ENCODE peak calls at places on chromosomes 2 and 18, in four cellular contexts. I is K562, X is GM12878, A is HepG2. Y is an unnamed sample.
A peak's percentile ranks its signal among the peaks of the same experiment; 100 is the strongest.

GRCh38 chr2:88187927-88188326 is 17.8 kb downstream of the THNSL2 start:
- DNase-seq in I (peak; percentile 20), X (no peak), A (peak; percentile 47), Y (no peak)

GRCh38 chr2:218229851-218230250 is 12.9 kb downstream of the ARPC2 start:
- DNase-seq in I (no peak), X (no peak), A (no peak), Y (no peak)

GRCh38 chr18:70398076-70398475 is 109.2 kb downstream of the SOCS6 start:
- DNase-seq in I (no peak), X (no peak), A (no peak), Y (no peak)

GRCh38 chr2:74876081-74876886 is 42.4 kb downstream of the HK2 start:
- DNase-seq in I (peak; percentile 63), X (peak; percentile 20), A (peak; percentile 61), Y (peak; percentile 60)

GRCh38 chr2:221410487-221410886 is 161.6 kb downstream of the EPHA4 start:
- DNase-seq in I (no peak), X (no peak), A (no peak), Y (no peak)

GRCh38 chr2:175874291-175874690 is 127.8 kb downstream of the LNPK start:
- DNase-seq in I (no peak), X (no peak), A (no peak), Y (no peak)

GRCh38 chr2:127097471-127097765 is 9.5 kb downstream of the BIN1 start:
- DNase-seq in I (no peak), X (no peak), A (no peak), Y (no peak)

GRCh38 chr2:74854401-74854800 is 20.5 kb downstream of the HK2 start:
- DNase-seq in I (no peak), X (no peak), A (no peak), Y (no peak)

GRCh38 chr2:180675170-180675569 is 305.2 kb upstream of the UBE2E3 start:
- DNase-seq in I (no peak), X (no peak), A (no peak), Y (no peak)

GRCh38 chr2:17590342-17590911 is 49.9 kb downstream of the VSNL1 start:
- DNase-seq in I (no peak), X (no peak), A (no peak), Y (no peak)

GRCh38 chr2:148614332-148615049 is 30.1 kb upstream of the EPC2 start:
- DNase-seq in I (no peak), X (peak; percentile 53), A (no peak), Y (no peak)

GRCh38 chr2:45651415-45652089 is at the start of gene PRKCE:
- DNase-seq in I (no peak), X (no peak), A (no peak), Y (peak; percentile 42)

GRCh38 chr18:75074196-75075015 is 134.5 kb downstream of the PTGR3 start:
- DNase-seq in I (no peak), X (no peak), A (no peak), Y (no peak)

GRCh38 chr2:101327863-101328394 is 19.4 kb upstream of the RNF149 start:
- DNase-seq in I (no peak), X (no peak), A (no peak), Y (no peak)

GRCh38 chr2:101844055-101844635 is 146.6 kb downstream of the MAP4K4 start:
- DNase-seq in I (no peak), X (no peak), A (no peak), Y (no peak)

GRCh38 chr18:57352761-57353136 is 392 bp downstream of the ST8SIA3 start:
- DNase-seq in I (no peak), X (no peak), A (no peak), Y (no peak)

GRCh38 chr18:61702007-61702406 is 190.8 kb downstream of the RNF152 start:
- DNase-seq in I (no peak), X (no peak), A (no peak), Y (no peak)

GRCh38 chr2:150232871-150233270 is 254.6 kb downstream of the RND3 start:
- DNase-seq in I (no peak), X (no peak), A (no peak), Y (no peak)

GRCh38 chr18:47254341-47254939 is 3.0 kb upstream of the SKOR2 start:
- DNase-seq in I (peak; percentile 16), X (no peak), A (peak; percentile 18), Y (peak; percentile 41)

GRCh38 chr2:45652090-45653050 is 895 bp downstream of the PRKCE start:
- DNase-seq in I (no peak), X (no peak), A (no peak), Y (peak; percentile 31)

GRCh38 chr2:28972778-28973335 is 8.2 kb upstream of the TOGARAM2 start:
- DNase-seq in I (no peak), X (no peak), A (no peak), Y (no peak)

GRCh38 chr2:221102896-221103688 is 469.0 kb downstream of the EPHA4 start:
- DNase-seq in I (no peak), X (no peak), A (no peak), Y (no peak)

GRCh38 chr2:240956161-240956934 is 42.1 kb upstream of the SNED1 start:
- DNase-seq in I (no peak), X (no peak), A (no peak), Y (no peak)

GRCh38 chr2:8565399-8566154 is 116.3 kb upstream of the ID2 start:
- DNase-seq in I (no peak), X (no peak), A (no peak), Y (no peak)

GRCh38 chr18:53946561-53946960 is 277.9 kb downstream of the MBD2 start:
- DNase-seq in I (no peak), X (no peak), A (no peak), Y (no peak)

GRCh38 chr2:168215813-168216212 is 31.6 kb downstream of the STK39 start:
- DNase-seq in I (no peak), X (no peak), A (no peak), Y (no peak)

GRCh38 chr2:74142340-74142739 is 5.4 kb downstream of the BOLA3 start:
- DNase-seq in I (peak; percentile 60), X (no peak), A (no peak), Y (peak; percentile 32)

DNA sequence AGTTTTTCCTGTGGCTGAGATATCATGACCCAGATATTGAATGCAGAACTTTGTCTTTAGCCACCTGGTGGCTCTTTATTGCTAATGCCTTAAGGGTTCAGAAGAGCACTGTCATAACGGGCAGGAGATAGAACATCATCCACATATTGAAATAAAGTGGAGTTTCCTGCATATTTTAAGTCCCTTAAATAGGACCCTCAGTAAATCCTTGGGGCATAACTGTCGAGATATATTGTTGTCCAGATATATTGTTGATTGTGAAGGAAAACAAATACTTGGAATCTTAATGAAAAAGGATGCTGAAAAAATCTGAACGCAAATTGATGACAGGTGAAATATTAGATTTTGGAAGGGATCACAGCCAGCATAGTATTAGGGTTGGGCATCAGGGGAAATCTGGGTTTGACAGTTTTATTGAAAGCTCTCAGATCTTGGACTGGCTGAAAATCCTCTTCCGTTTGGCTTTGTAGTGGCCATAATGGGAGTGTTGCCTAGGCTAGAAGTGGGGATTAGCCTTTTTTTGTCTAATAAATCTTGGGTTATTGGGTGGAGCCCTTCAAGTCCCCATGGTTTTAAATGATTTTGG is 13.9 kb upstream of the ZDBF2 start:
- DNase-seq in I (peak; percentile 14), X (no peak), A (peak; percentile 23), Y (peak; percentile 56)
- TF ChIP-seq FOXK2 in I (no peak), X (no peak), A (no peak), Y (no peak)

DNA sequence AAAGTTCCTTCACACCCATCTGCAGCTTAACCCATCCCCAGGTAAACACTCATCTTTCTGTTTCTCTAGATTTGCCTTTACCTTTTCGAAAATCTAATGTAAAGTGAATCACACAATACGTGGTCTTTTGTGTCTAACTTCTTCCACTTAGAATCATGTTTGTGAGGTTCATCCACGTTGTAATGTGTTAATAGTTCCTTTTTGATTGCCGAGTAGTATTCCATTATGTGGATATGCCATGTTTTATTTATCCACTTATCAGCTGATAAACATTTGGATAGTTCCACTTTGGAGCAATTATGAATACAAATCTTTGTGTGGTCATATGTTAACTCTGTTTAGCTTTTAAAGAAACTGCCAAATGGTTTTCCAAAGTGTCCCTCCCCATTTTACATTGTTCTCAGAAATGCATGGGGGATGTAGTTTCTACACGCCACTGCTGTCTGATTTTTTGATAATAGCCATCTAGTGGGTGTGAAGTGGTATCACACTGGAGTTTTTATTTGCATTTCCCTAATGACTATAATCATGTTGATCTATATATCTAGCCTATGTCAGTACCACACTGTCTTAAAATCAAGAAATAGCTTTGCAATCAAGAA is 22.3 kb downstream of the PECR start:
- DNase-seq in I (peak; percentile 23), X (no peak), A (no peak), Y (no peak)
- TF ChIP-seq FOXK2 in I (no peak), X (no peak), A (no peak), Y (no peak)

GRCh38 chr2:237866119-237866621 is 6.7 kb downstream of the RAMP1 start:
- DNase-seq in I (no peak), X (no peak), A (no peak), Y (no peak)
- TF ChIP-seq FOXK2 in I (no peak), X (no peak), A (no peak), Y (no peak)

GRCh38 chr2:227661019-227661726 is 5.4 kb upstream of the SCYGR5 start:
- DNase-seq in I (no peak), X (no peak), A (no peak), Y (no peak)

GRCh38 chr2:227657204-227657845 is 9.3 kb upstream of the SCYGR5 start:
- DNase-seq in I (no peak), X (no peak), A (no peak), Y (no peak)

GRCh38 chr2:227665189-227665940 is 1.2 kb upstream of the SCYGR5 start:
- DNase-seq in I (no peak), X (no peak), A (no peak), Y (no peak)

GRCh38 chr2:227661827-227662226 is 4.8 kb upstream of the SCYGR5 start:
- DNase-seq in I (no peak), X (no peak), A (no peak), Y (no peak)
- TF ChIP-seq FOXK2 in I (no peak), X (no peak), A (no peak), Y (no peak)

DNA sequence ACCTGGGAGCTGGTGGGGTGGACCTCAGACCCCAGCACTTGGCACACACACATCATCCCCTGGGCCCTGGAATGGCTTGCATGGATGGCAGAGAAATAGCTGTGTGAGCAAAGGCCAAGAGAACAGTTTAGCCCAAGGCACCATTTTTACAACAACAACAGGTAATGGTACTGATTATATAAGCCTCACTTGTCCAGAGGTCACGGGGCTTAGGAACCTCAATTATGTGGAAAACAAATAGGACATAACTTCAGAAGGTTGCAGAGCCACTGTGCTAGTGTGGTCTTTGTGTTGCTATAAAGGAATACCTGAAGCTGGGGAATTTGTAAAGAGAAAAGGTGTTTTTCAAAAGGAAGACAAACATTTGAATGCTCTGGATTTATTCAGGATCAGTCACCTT is 13.2 kb downstream of the STEAP3 start:
- DNase-seq in I (no peak), X (no peak), A (peak; percentile 72), Y (no peak)
- TF ChIP-seq FOXK2 in I (no peak), X (no peak), A (no peak), Y (no peak)

GRCh38 chr2:182761903-182762302 is 45.8 kb downstream of the DNAJC10 start:
- DNase-seq in I (no peak), X (no peak), A (no peak), Y (no peak)

GRCh38 chr2:182763311-182763912 is 47.4 kb downstream of the DNAJC10 start:
- DNase-seq in I (peak; percentile 23), X (no peak), A (peak; percentile 62), Y (peak; percentile 36)

GRCh38 chr2:182766626-182767025 is 50.6 kb downstream of the DNAJC10 start:
- DNase-seq in I (no peak), X (no peak), A (no peak), Y (no peak)

DNA sequence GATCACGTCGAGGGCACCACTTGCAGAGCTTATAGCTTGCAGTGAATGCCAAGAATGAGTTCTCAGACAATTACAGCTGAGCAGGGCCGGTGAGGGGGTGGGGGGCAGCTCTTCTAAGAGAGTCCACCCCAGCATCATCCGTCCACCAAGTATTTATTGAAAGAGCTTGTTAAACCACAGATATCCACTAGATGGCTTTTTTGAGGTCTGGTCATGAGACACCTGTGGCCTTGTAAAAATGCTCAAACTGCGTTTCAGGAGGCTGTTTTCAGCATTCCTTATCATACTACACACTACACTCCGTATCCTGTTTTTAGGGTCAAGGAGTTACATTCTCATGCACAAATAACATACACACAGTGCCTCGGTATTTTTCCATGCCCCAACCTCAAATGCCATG is 51.5 kb downstream of the DNAJC10 start:
- DNase-seq in I (no peak), X (no peak), A (peak; percentile 47), Y (peak; percentile 29)
- TF ChIP-seq FOXK2 in I (no peak), X (no peak), A (no peak), Y (no peak)